ENCODE peak calls at places on chromosomes 3 and 15, in seven cellular contexts. U is AG09309, G is left ventricle myocardium inferior, P is right lobe of liver, V is heart left ventricle, T is endothelial cell, E is endodermal cell. S is an unnamed sample.

GRCh38 chr3:141878812-141879211 is 2.4 kb downstream of the ATP1B3 start:
- DNase-seq in P (no peak), T (no peak), G (no peak), V (no peak), U (no peak), E (no peak), S (peak; percentile 28)

GRCh38 chr3:64351713-64352595 is 126.7 kb upstream of the PRICKLE2 start:
- DNase-seq in E (no peak), V (no peak), P (no peak), U (no peak), G (no peak), T (no peak), S (no peak)

GRCh38 chr3:126375835-126376331 is 18.7 kb upstream of the KLF15 start:
- DNase-seq in T (no peak), E (no peak), G (no peak), P (peak; percentile 43), U (no peak), V (no peak), S (no peak)

GRCh38 chr3:114404590-114404989 is 110.8 kb downstream of the TIGIT start:
- DNase-seq in P (no peak), T (no peak), U (no peak), E (no peak), G (no peak), V (no peak), S (no peak)

GRCh38 chr3:131109156-131109555 is 82.5 kb downstream of the NEK11 start:
- DNase-seq in E (no peak), V (no peak), G (no peak), T (no peak), U (no peak), P (no peak), S (no peak)

GRCh38 chr3:16906679-16907078 is 21.9 kb downstream of the PLCL2 start:
- DNase-seq in E (no peak), V (no peak), G (no peak), T (no peak), P (no peak), U (no peak), S (peak; percentile 56)

GRCh38 chr15:57541805-57542504 is 49.7 kb upstream of the MYZAP start:
- DNase-seq in T (peak; percentile 76), E (peak; percentile 91), V (peak; percentile 72), U (no peak), G (peak; percentile 61), P (no peak), S (peak; percentile 85)

GRCh38 chr15:69792823-69793222 is 304.9 kb downstream of the TLE3 start:
- DNase-seq in P (no peak), U (no peak), G (no peak), V (no peak), T (no peak), E (peak; percentile 21), S (no peak)

GRCh38 chr3:117074833-117075232 is 365.3 kb downstream of the TUSC7 start:
- DNase-seq in U (no peak), V (no peak), G (no peak), T (no peak), P (no peak), E (no peak), S (no peak)

GRCh38 chr3:37862712-37863551 is 1.3 kb downstream of the CTDSPL start:
- DNase-seq in T (no peak), G (no peak), V (no peak), U (no peak), E (peak; percentile 67), P (no peak), S (peak; percentile 40)

GRCh38 chr3:73605388-73605787 is 19.4 kb downstream of the PDZRN3 start:
- DNase-seq in V (no peak), P (no peak), U (peak; percentile 70), T (no peak), G (no peak), E (no peak), S (no peak)

GRCh38 chr3:14634763-14635400 is 16.7 kb upstream of the CCDC174 start:
- DNase-seq in G (no peak), T (no peak), P (no peak), E (no peak), U (no peak), V (no peak), S (no peak)

GRCh38 chr3:58048301-58048700 is 40.1 kb downstream of the FLNB start:
- DNase-seq in T (peak; percentile 33), U (no peak), E (no peak), G (peak; percentile 22), V (no peak), P (no peak), S (no peak)

GRCh38 chr3:33749546-33750215 is 31.6 kb upstream of the CLASP2 start:
- DNase-seq in G (no peak), T (no peak), P (no peak), U (peak; percentile 13), E (no peak), V (no peak), S (no peak)

GRCh38 chr3:65334045-65334665 is 646.4 kb upstream of the ADAMTS9 start:
- DNase-seq in U (no peak), E (peak; percentile 66), V (no peak), G (no peak), T (peak; percentile 7), P (no peak), S (no peak)

GRCh38 chr15:67064607-67065530 is 533 bp upstream of the SMAD3 start:
- DNase-seq in P (no peak), E (peak; percentile 89), T (peak; percentile 55), V (peak; percentile 87), G (peak; percentile 63), U (no peak), S (peak; percentile 70)

GRCh38 chr3:186258968-186259367 is 103.1 kb downstream of the DGKG start:
- DNase-seq in V (no peak), U (no peak), E (no peak), P (no peak), T (no peak), G (no peak), S (no peak)

GRCh38 chr3:1616715-1617114 is 482.0 kb upstream of the CNTN4 start:
- DNase-seq in P (no peak), U (no peak), V (no peak), T (no peak), G (no peak), E (no peak), S (no peak)

GRCh38 chr3:123064914-123065313 is 1.9 kb upstream of the PDIA5 start:
- DNase-seq in V (no peak), P (no peak), E (no peak), G (no peak), T (no peak), U (no peak), S (no peak)

GRCh38 chr3:52848617-52849016 is 13.8 kb upstream of the MUSTN1 start:
- DNase-seq in P (peak; percentile 30), G (no peak), T (no peak), U (peak; percentile 39), V (peak; percentile 8), E (no peak), S (no peak)

GRCh38 chr3:99534951-99535704 is 103.3 kb upstream of the COL8A1 start:
- DNase-seq in T (no peak), E (no peak), U (no peak), G (no peak), P (no peak), V (no peak), S (no peak)

GRCh38 chr15:65245096-65245849 is 34.0 kb upstream of the CILP start:
- DNase-seq in U (peak; percentile 21), P (no peak), G (peak; percentile 85), T (no peak), V (peak; percentile 76), E (no peak), S (peak; percentile 32)

GRCh38 chr3:51929420-51930003 is 12.2 kb downstream of the RRP9 start:
- DNase-seq in E (peak; percentile 80), T (no peak), P (no peak), U (no peak), V (no peak), G (no peak), S (no peak)

GRCh38 chr3:133996996-133997395 is 32.7 kb downstream of the SLCO2A1 start:
- DNase-seq in G (no peak), T (no peak), U (no peak), P (no peak), E (peak; percentile 24), V (no peak), S (no peak)

GRCh38 chr15:76963596-76963995 is 31.3 kb upstream of the PSTPIP1 start:
- DNase-seq in E (peak; percentile 81), T (no peak), V (no peak), P (no peak), U (no peak), G (no peak), S (no peak)
- TF ChIP-seq CTCF in E (peak; percentile 58), T (no peak), V (no peak), P (no peak), U (no peak), G (no peak), S (no peak)

DNA sequence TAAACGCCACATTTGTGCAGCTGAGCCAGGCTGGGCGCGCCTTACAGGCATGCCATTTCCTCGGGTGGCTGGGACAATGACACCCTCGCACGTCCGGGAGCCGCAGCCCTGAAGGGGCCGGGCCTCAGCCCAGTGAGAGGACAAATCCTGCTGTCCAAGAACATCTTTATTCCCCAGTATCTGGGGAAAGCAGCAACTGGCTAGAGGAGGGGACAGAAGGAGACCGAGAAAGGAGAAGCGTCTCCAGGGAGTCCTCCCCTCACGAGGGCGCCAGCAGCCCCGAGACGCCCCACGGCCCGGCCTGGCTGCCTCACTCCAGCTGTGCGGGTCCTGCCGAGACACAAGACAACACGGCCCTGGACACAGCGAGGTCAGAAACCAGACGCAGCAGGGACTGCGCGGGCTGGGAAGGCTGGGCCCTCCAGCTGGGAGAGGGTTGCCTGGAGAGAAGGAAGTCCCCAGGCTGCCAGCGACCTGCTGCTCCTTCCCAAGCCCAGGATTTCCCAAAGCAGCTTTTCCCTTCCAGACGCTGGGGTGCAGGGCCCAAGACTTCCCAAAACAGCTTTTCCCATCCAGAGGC is 130.2 kb downstream of the CHSY1 start:
- DNase-seq in V (peak; percentile 94), G (peak; percentile 88), E (peak; percentile 85), T (peak; percentile 56), U (no peak), P (peak; percentile 68), S (peak; percentile 58)
- TF ChIP-seq CTCF in V (peak; percentile 49), G (peak; percentile 52), E (peak; percentile 59), T (no peak), U (peak; percentile 61), P (peak; percentile 23), S (no peak)

GRCh38 chr15:38647683-38648082 is 83.1 kb upstream of the RASGRP1 start:
- DNase-seq in G (no peak), E (no peak), P (no peak), T (no peak), V (no peak), U (no peak), S (no peak)
- TF ChIP-seq CTCF in G (peak; percentile 46), E (peak; percentile 74), P (peak; percentile 40), T (no peak), V (peak; percentile 32), U (peak; percentile 49), S (no peak)

GRCh38 chr15:45669422-45669821 is 34.6 kb downstream of the SQOR start:
- DNase-seq in P (no peak), U (no peak), E (no peak), T (no peak), G (no peak), V (no peak), S (no peak)
- TF ChIP-seq CTCF in P (no peak), U (no peak), E (no peak), T (no peak), G (no peak), V (no peak), S (no peak)

DNA sequence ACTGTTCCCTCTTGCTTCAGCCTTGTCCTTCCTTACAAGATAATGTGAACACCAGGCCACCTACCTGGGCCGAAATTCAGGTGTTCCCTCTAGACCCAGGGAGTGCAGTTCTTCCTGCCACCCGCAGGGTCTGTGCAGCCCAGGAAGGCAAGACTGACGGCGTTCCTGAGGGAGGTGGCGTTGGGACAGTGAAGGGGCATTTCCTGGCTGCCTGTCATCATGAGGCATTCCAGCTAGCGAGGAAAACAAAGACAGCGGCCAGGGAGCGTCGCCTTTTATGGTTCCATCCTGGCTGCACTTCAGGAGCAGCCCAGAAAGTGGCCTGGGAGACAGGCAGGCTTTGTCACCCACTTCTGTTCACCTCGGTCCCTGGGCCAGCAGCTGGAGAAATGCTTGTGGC is 84.8 kb upstream of the WNT5A start:
- DNase-seq in P (no peak), E (peak; percentile 94), V (peak; percentile 77), T (peak; percentile 56), G (peak; percentile 64), U (no peak), S (peak; percentile 34)
- TF ChIP-seq CTCF in P (no peak), E (peak; percentile 75), V (peak; percentile 45), T (peak; percentile 67), G (peak; percentile 66), U (no peak), S (no peak)

S was measured in colonic mucosa.